ENCODE peak calls at places on chromosomes 11 and 22, in seven cellular contexts. T, A, S, F, J, B and Q are unnamed samples.

GRCh38 chr22:42645938-42646568 is 3.1 kb downstream of the CYB5R3 start:
- DNase-seq in T (no peak), A (no peak), F (no peak), S (peak; percentile 59), B (no peak), J (no peak), Q (no peak)

GRCh38 chr22:37559901-37560681 is at the start of gene CDC42EP1:
- DNase-seq in A (peak; percentile 83), B (no peak), F (peak; percentile 35), J (peak; percentile 39), T (peak; percentile 51), S (peak; percentile 54), Q (no peak)

GRCh38 chr11:55942785-55943392 is 6.7 kb upstream of the OR5I1 start:
- DNase-seq in B (peak; percentile 13), J (peak; percentile 43), A (peak; percentile 7), S (no peak), F (peak; percentile 41), T (peak; percentile 26), Q (no peak)

GRCh38 chr22:49551446-49551845 is 276.2 kb downstream of the BRD1 start:
- DNase-seq in A (no peak), F (no peak), T (no peak), J (no peak), B (no peak), S (peak; percentile 0), Q (no peak)

GRCh38 chr11:76637491-76638266 is 32.9 kb downstream of the LRRC32 start:
- DNase-seq in T (peak; percentile 31), S (peak; percentile 66), J (no peak), B (peak; percentile 54), A (no peak), F (no peak), Q (no peak)

GRCh38 chr11:12771875-12772274 is 97.7 kb downstream of the TEAD1 start:
- DNase-seq in B (peak; percentile 37), S (no peak), F (peak; percentile 42), J (peak; percentile 56), A (no peak), T (no peak), Q (no peak)

GRCh38 chr11:12756101-12756500 is 81.9 kb downstream of the TEAD1 start:
- DNase-seq in J (no peak), B (no peak), T (no peak), S (no peak), F (no peak), A (no peak), Q (no peak)

GRCh38 chr11:119774180-119774763 is 45.3 kb upstream of the NECTIN1 start:
- DNase-seq in A (peak; percentile 47), S (no peak), B (no peak), F (no peak), T (peak; percentile 63), J (peak; percentile 39), Q (no peak)

GRCh38 chr22:36528336-36528735 is 630 bp downstream of the EIF3D start:
- DNase-seq in T (no peak), S (no peak), F (no peak), J (peak; percentile 26), A (peak; percentile 31), B (no peak), Q (no peak)

GRCh38 chr11:13126430-13126829 is 117.3 kb downstream of the RASSF10 start:
- DNase-seq in A (peak; percentile 81), F (no peak), T (no peak), J (peak; percentile 48), S (peak; percentile 24), B (no peak), Q (no peak)

GRCh38 chr11:13649619-13650018 is 18.8 kb upstream of the FAR1 start:
- DNase-seq in F (no peak), S (no peak), J (no peak), T (no peak), A (no peak), B (no peak), Q (no peak)

GRCh38 chr22:36334081-36334831 is 53.5 kb downstream of the MYH9 start:
- DNase-seq in S (peak; percentile 69), F (no peak), J (no peak), B (no peak), A (no peak), T (peak; percentile 25), Q (no peak)

GRCh38 chr11:109173504-109173903 is 248.5 kb upstream of the C11orf87 start:
- DNase-seq in T (no peak), A (no peak), J (no peak), F (no peak), B (no peak), S (no peak), Q (no peak)

GRCh38 chr11:121095561-121095960 is 5.5 kb upstream of the TECTA start:
- DNase-seq in S (no peak), B (no peak), F (no peak), T (no peak), A (no peak), J (no peak), Q (no peak)

GRCh38 chr11:95923441-95923729 is 522 bp downstream of the MTMR2 start:
- DNase-seq in S (no peak), B (no peak), F (no peak), T (no peak), J (no peak), A (no peak), Q (no peak)

GRCh38 chr11:78189851-78190250 is 1.1 kb downstream of the USP35 start:
- DNase-seq in J (no peak), A (no peak), T (no peak), S (no peak), F (no peak), B (no peak), Q (no peak)

GRCh38 chr11:1227551-1228182 is 4.8 kb downstream of the MUC5B start:
- DNase-seq in A (no peak), B (no peak), T (no peak), S (no peak), J (no peak), F (no peak), Q (peak; percentile 60)

GRCh38 chr22:22242488-22242887 is 2.1 kb upstream of the VPREB1 start:
- DNase-seq in T (no peak), F (no peak), J (no peak), A (no peak), B (no peak), S (no peak), Q (no peak)

GRCh38 chr11:69700278-69701140 is 3.3 kb downstream of the FGF19 start:
- DNase-seq in S (peak; percentile 72), J (peak; percentile 38), F (peak; percentile 36), A (peak; percentile 77), B (no peak), T (peak; percentile 62), Q (no peak)

GRCh38 chr11:125091247-125091876 is 20.1 kb downstream of the TMEM218 start:
- DNase-seq in T (peak; percentile 49), J (peak; percentile 67), S (no peak), F (peak; percentile 57), A (peak; percentile 83), B (peak; percentile 59), Q (no peak)

DNA sequence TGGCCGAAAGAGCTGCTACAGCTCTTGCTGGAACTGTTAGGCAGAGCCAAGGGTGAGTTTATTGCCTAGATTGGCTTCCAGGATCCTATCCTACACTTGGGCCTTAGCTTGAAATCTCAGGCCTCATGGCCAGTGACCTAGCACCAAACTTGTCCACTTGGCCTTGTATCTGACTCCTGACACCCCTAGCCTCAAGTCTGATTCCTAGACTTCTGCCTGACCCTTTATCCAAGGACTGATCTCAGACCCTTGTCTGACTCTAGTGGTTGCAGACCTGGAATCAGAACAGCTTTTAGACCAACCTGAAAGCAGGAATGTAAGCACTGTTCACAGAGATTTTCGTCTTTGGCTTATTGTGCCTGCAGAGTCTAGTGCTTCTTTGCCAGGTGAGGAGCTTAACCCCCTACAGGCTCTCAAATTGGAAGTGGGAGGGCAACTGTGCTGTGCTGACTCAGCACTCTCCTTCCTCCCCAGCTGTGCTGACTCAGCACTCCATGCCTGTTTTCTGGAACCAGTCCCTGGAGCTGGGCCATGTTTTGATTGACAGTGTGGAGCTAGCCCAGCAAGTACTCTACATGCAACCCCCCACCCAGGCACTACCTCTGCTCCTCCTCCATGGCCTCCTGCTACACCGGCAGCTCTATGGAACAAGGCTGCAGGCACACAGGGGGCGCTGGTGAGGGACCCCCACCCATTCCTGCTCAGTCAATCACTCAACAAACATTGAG is 35.1 kb downstream of the RRP8 start:
- DNase-seq in B (no peak), T (no peak), J (peak; percentile 71), S (no peak), F (peak; percentile 18), A (peak; percentile 66), Q (no peak)
- TF ChIP-seq CTCF in B (no peak), T (no peak), J (no peak), S (no peak), F (peak; percentile 27), A (no peak), Q (no peak)

DNA sequence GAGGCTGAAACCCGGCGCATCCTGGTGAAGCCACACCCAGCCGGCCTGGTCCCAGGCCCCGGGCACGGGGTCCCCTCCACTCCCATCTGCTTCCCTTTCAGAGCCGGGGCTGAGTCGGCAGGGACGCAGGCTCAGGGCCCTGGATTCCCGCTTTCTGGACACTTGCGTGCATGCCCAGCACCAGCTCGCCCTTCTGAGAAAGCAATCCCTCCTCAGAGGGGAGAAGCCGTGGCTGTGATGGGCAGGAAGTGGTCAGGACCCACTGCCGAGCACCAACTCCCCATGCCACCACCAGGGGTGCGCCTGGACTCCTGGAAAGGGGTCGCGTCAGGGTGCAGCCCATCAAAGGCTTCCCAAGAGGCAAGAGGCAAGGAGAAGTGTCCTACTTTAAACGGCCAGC is 15.1 kb downstream of the CDKN1C start:
- DNase-seq in S (no peak), F (no peak), A (no peak), J (no peak), T (no peak), B (no peak), Q (no peak)
- TF ChIP-seq CTCF in S (no peak), F (no peak), A (no peak), J (no peak), T (peak; percentile 20), B (no peak), Q (peak; percentile 54)

GRCh38 chr11:35799655-35800054 is 137.1 kb downstream of the TRIM44 start:
- DNase-seq in F (no peak), T (no peak), A (no peak), J (no peak), S (no peak), B (no peak), Q (no peak)
- TF ChIP-seq CTCF in F (peak; percentile 62), T (peak; percentile 62), A (no peak), J (peak; percentile 18), S (peak; percentile 4), B (no peak), Q (peak; percentile 55)

GRCh38 chr11:45847908-45848316 is 637 bp downstream of the CRY2 start:
- DNase-seq in F (peak; percentile 39), J (peak; percentile 57), S (peak; percentile 73), B (peak; percentile 52), T (peak; percentile 37), A (peak; percentile 70), Q (no peak)
- TF ChIP-seq CTCF in F (peak; percentile 61), J (peak; percentile 24), S (peak; percentile 14), B (no peak), T (no peak), A (no peak), Q (peak; percentile 46)